ENCODE peak calls at places on chromosomes 3 and 15, in eight cellular contexts. V, R, U, S, J, C, E and A are unnamed samples.
A peak's percentile ranks its signal among the peaks of the same experiment; 100 is the strongest.

GRCh38 chr15:45150481-45150880 is 20.7 kb downstream of the DUOX1 start:
- DNase-seq in V (peak; percentile 4), J (no peak), E (no peak), U (no peak), R (no peak), S (no peak), C (no peak), A (no peak)

GRCh38 chr3:72659609-72660008 is 188.6 kb downstream of the SHQ1 start:
- DNase-seq in V (no peak), R (no peak), S (no peak), E (no peak), C (no peak), U (no peak), J (no peak), A (no peak)

GRCh38 chr3:52455283-52456168 is at the start of gene NISCH:
- DNase-seq in J (no peak), E (peak; percentile 93), U (peak; percentile 95), R (peak; percentile 96), S (peak; percentile 98), V (peak; percentile 65), C (peak; percentile 84), A (peak; percentile 95)

GRCh38 chr3:184300377-184300717 is 1.3 kb downstream of the PSMD2 start:
- DNase-seq in C (no peak), R (no peak), S (no peak), J (no peak), V (peak; percentile 75), U (no peak), E (no peak), A (no peak)

GRCh38 chr15:34239151-34239761 is 14.4 kb downstream of the EMC4 start:
- DNase-seq in S (no peak), U (peak; percentile 28), E (no peak), J (peak; percentile 63), V (peak; percentile 91), R (no peak), C (no peak), A (no peak)

GRCh38 chr3:196502775-196503181 is 790 bp downstream of the RNF168 start:
- DNase-seq in J (peak; percentile 61), V (peak; percentile 92), R (peak; percentile 30), S (peak; percentile 64), E (peak; percentile 77), U (peak; percentile 52), C (peak; percentile 55), A (peak; percentile 15)

GRCh38 chr3:132535575-132536441 is 61.3 kb upstream of the ACKR4 start:
- DNase-seq in E (peak; percentile 54), V (peak; percentile 90), C (peak; percentile 74), R (peak; percentile 32), U (peak; percentile 46), S (peak; percentile 46), J (peak; percentile 78), A (peak; percentile 18)

GRCh38 chr3:102224171-102224570 is 210.6 kb upstream of the ZPLD1 start:
- DNase-seq in J (no peak), E (no peak), S (no peak), U (no peak), V (peak; percentile 32), R (peak; percentile 7), C (peak; percentile 26), A (peak; percentile 20)

GRCh38 chr3:167901087-167901486 is 165.6 kb downstream of the SERPINI1 start:
- DNase-seq in C (no peak), V (no peak), U (no peak), J (no peak), E (no peak), S (no peak), R (no peak), A (no peak)

GRCh38 chr3:44885618-44886017 is 11.2 kb downstream of the TGM4 start:
- DNase-seq in J (peak; percentile 60), C (no peak), E (no peak), S (no peak), R (no peak), V (peak; percentile 96), U (no peak), A (no peak)

GRCh38 chr3:99747915-99748314 is 69.7 kb upstream of the CMSS1 start:
- DNase-seq in V (peak; percentile 32), R (no peak), U (no peak), S (no peak), C (no peak), E (no peak), J (no peak), A (no peak)

GRCh38 chr3:88132894-88133293 is 16.9 kb upstream of the C3orf38 start:
- DNase-seq in J (no peak), V (no peak), C (no peak), E (no peak), R (no peak), U (no peak), S (no peak), A (no peak)